ENCODE peak calls at places on chromosomes 1 and 21, in ten cellular contexts. One of them, this sample, is unnamed. For H3K27me3, the result is how much of the 10 kb centered on the place peaks cover.

GRCh38 chr1:232987741-232988140 is 37.3 kb downstream of the NTPCR start:
- DNase-seq in body of pancreas: no peak
- DNase-seq in fibroblast of lung: no peak
- DNase-seq in tibial artery: no peak
- DNase-seq in AG04450: no peak
- DNase-seq in GM06990: no peak
- DNase-seq in left ventricle myocardium inferior: no peak
- DNase-seq in HCT116: no peak
- DNase-seq in cardiac muscle cell: no peak
- DNase-seq in ovary: no peak
- DNase-seq in this sample: no peak

GRCh38 chr1:92857817-92858216 is 26.0 kb downstream of the RPL5 start:
- DNase-seq in ovary: no peak
- DNase-seq in body of pancreas: no peak
- DNase-seq in GM06990: no peak
- DNase-seq in left ventricle myocardium inferior: no peak
- DNase-seq in cardiac muscle cell: no peak
- DNase-seq in fibroblast of lung: no peak
- DNase-seq in AG04450: no peak
- DNase-seq in HCT116: no peak
- DNase-seq in tibial artery: no peak
- DNase-seq in this sample: no peak

GRCh38 chr1:225341642-225342041 is 86.2 kb downstream of the LBR start:
- DNase-seq in body of pancreas: no peak
- DNase-seq in AG04450: no peak
- DNase-seq in HCT116: no peak
- DNase-seq in GM06990: no peak
- DNase-seq in fibroblast of lung: no peak
- DNase-seq in ovary: no peak
- DNase-seq in cardiac muscle cell: no peak
- DNase-seq in left ventricle myocardium inferior: no peak
- DNase-seq in tibial artery: no peak
- DNase-seq in this sample: no peak

GRCh38 chr1:232629250-232630046 is 485 bp downstream of the SIPA1L2 start:
- DNase-seq in cardiac muscle cell: peak
- DNase-seq in body of pancreas: peak
- DNase-seq in GM06990: peak
- DNase-seq in HCT116: no peak
- DNase-seq in AG04450: no peak
- DNase-seq in left ventricle myocardium inferior: peak
- DNase-seq in ovary: peak
- DNase-seq in tibial artery: peak
- DNase-seq in fibroblast of lung: peak
- DNase-seq in this sample: no peak

GRCh38 chr1:22600071-22600816 is 36.2 kb upstream of the C1QA start:
- DNase-seq in body of pancreas: no peak
- DNase-seq in GM06990: no peak
- DNase-seq in cardiac muscle cell: no peak
- DNase-seq in left ventricle myocardium inferior: no peak
- DNase-seq in ovary: no peak
- DNase-seq in fibroblast of lung: no peak
- DNase-seq in HCT116: no peak
- DNase-seq in tibial artery: no peak
- DNase-seq in AG04450: no peak
- DNase-seq in this sample: no peak

GRCh38 chr1:165861911-165862310 is 34.5 kb downstream of the UCK2 start:
- DNase-seq in AG04450: no peak
- DNase-seq in tibial artery: no peak
- DNase-seq in GM06990: no peak
- DNase-seq in left ventricle myocardium inferior: no peak
- DNase-seq in HCT116: no peak
- DNase-seq in fibroblast of lung: no peak
- DNase-seq in ovary: no peak
- DNase-seq in body of pancreas: no peak
- DNase-seq in cardiac muscle cell: no peak
- DNase-seq in this sample: no peak

GRCh38 chr1:9481048-9481447 is 58.2 kb upstream of the SLC25A33 start:
- DNase-seq in GM06990: no peak
- DNase-seq in tibial artery: no peak
- DNase-seq in fibroblast of lung: no peak
- DNase-seq in ovary: no peak
- DNase-seq in AG04450: no peak
- DNase-seq in left ventricle myocardium inferior: no peak
- DNase-seq in body of pancreas: no peak
- DNase-seq in HCT116: no peak
- DNase-seq in cardiac muscle cell: no peak
- DNase-seq in this sample: no peak

GRCh38 chr1:43750083-43750482 is 42.7 kb downstream of the ST3GAL3 start:
- DNase-seq in HCT116: no peak
- DNase-seq in tibial artery: no peak
- DNase-seq in ovary: no peak
- DNase-seq in GM06990: no peak
- DNase-seq in fibroblast of lung: peak
- DNase-seq in cardiac muscle cell: no peak
- DNase-seq in left ventricle myocardium inferior: no peak
- DNase-seq in body of pancreas: no peak
- DNase-seq in AG04450: no peak
- DNase-seq in this sample: no peak

GRCh38 chr1:110150330-110151174 is at the start of gene SLC6A17:
- DNase-seq in HCT116: peak
- DNase-seq in fibroblast of lung: peak
- DNase-seq in tibial artery: peak
- DNase-seq in AG04450: no peak
- DNase-seq in body of pancreas: no peak
- DNase-seq in left ventricle myocardium inferior: no peak
- DNase-seq in GM06990: peak
- DNase-seq in ovary: no peak
- DNase-seq in cardiac muscle cell: peak
- DNase-seq in this sample: no peak

GRCh38 chr1:182771187-182771984 is 18.2 kb upstream of the NPL start:
- DNase-seq in AG04450: no peak
- DNase-seq in left ventricle myocardium inferior: no peak
- DNase-seq in HCT116: no peak
- DNase-seq in body of pancreas: no peak
- DNase-seq in ovary: no peak
- DNase-seq in tibial artery: no peak
- DNase-seq in cardiac muscle cell: no peak
- DNase-seq in GM06990: no peak
- DNase-seq in fibroblast of lung: no peak
- DNase-seq in this sample: no peak

GRCh38 chr1:84883286-84883685 is 9.7 kb downstream of the LPAR3 start:
- DNase-seq in left ventricle myocardium inferior: no peak
- DNase-seq in ovary: no peak
- DNase-seq in HCT116: no peak
- DNase-seq in fibroblast of lung: no peak
- DNase-seq in body of pancreas: no peak
- DNase-seq in GM06990: no peak
- DNase-seq in tibial artery: no peak
- DNase-seq in AG04450: peak
- DNase-seq in cardiac muscle cell: peak
- DNase-seq in this sample: no peak

GRCh38 chr1:85317580-85317979 is 41.1 kb upstream of the BCL10 start:
- DNase-seq in tibial artery: no peak
- DNase-seq in left ventricle myocardium inferior: no peak
- DNase-seq in ovary: no peak
- DNase-seq in fibroblast of lung: peak
- DNase-seq in body of pancreas: no peak
- DNase-seq in cardiac muscle cell: peak
- DNase-seq in GM06990: no peak
- DNase-seq in HCT116: no peak
- DNase-seq in AG04450: no peak
- DNase-seq in this sample: no peak

GRCh38 chr21:31446206-31446900 is 102.3 kb upstream of the TIAM1 start:
- DNase-seq in fibroblast of lung: no peak
- DNase-seq in body of pancreas: no peak
- DNase-seq in AG04450: no peak
- DNase-seq in GM06990: no peak
- DNase-seq in HCT116: no peak
- DNase-seq in cardiac muscle cell: no peak
- DNase-seq in ovary: no peak
- DNase-seq in tibial artery: no peak
- DNase-seq in left ventricle myocardium inferior: no peak
- DNase-seq in this sample: no peak

GRCh38 chr1:99544328-99544727 is 101.6 kb upstream of the PALMD start:
- DNase-seq in tibial artery: no peak
- DNase-seq in left ventricle myocardium inferior: no peak
- DNase-seq in HCT116: no peak
- DNase-seq in ovary: no peak
- DNase-seq in fibroblast of lung: peak
- DNase-seq in GM06990: no peak
- DNase-seq in body of pancreas: no peak
- DNase-seq in AG04450: peak
- DNase-seq in cardiac muscle cell: peak
- DNase-seq in this sample: no peak

GRCh38 chr1:49817681-49818080 is 206.1 kb downstream of the AGBL4 start:
- DNase-seq in fibroblast of lung: no peak
- DNase-seq in body of pancreas: no peak
- DNase-seq in HCT116: no peak
- DNase-seq in GM06990: no peak
- DNase-seq in AG04450: no peak
- DNase-seq in cardiac muscle cell: no peak
- DNase-seq in left ventricle myocardium inferior: no peak
- DNase-seq in tibial artery: no peak
- DNase-seq in ovary: no peak
- DNase-seq in this sample: no peak

GRCh38 chr1:116314305-116314919 is 58.6 kb upstream of the ATP1A1 start:
- DNase-seq in left ventricle myocardium inferior: peak
- DNase-seq in AG04450: no peak
- DNase-seq in HCT116: no peak
- DNase-seq in ovary: no peak
- DNase-seq in cardiac muscle cell: peak
- DNase-seq in GM06990: no peak
- DNase-seq in fibroblast of lung: peak
- DNase-seq in tibial artery: no peak
- DNase-seq in body of pancreas: peak
- DNase-seq in this sample: no peak

DNA sequence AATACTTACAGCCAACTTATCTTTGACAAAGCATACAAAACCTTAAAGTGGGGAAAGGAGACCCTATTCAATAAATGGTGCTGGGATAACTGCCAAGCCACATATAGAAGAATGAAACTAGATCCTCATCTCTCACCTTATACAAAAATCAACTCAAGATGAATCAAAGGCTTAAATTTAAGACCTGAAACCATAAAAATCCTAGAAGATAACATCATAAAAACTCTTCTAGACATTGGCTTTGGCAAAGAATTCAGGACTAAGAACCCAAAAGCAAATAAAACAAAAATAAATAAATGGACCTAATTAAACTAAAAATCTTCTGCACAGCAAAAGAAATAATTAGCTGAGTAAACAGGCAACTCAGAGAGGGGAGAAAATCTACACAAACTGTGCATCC is 335.6 kb upstream of the PBX1 start:
- DNase-seq in cardiac muscle cell: no peak
- DNase-seq in AG04450: no peak
- DNase-seq in fibroblast of lung: no peak
- DNase-seq in tibial artery: no peak
- DNase-seq in GM06990: no peak
- DNase-seq in left ventricle myocardium inferior: no peak
- DNase-seq in ovary: no peak
- DNase-seq in body of pancreas: no peak
- DNase-seq in HCT116: no peak
- DNase-seq in this sample: no peak
- H3K4me3 ChIP-seq in cardiac muscle cell: no peak
- H3K4me3 ChIP-seq in AG04450: no peak
- H3K4me3 ChIP-seq in fibroblast of lung: no peak
- H3K4me3 ChIP-seq in tibial artery: no peak
- H3K4me3 ChIP-seq in GM06990: no peak
- H3K4me3 ChIP-seq in left ventricle myocardium inferior: no peak
- H3K4me3 ChIP-seq in ovary: no peak
- H3K4me3 ChIP-seq in body of pancreas: no peak
- H3K4me3 ChIP-seq in HCT116: no peak
- H3K4me3 ChIP-seq in this sample: no peak

GRCh38 chr1:118445156-118445555 is 260.1 kb upstream of the SPAG17 start:
- DNase-seq in AG04450: no peak
- DNase-seq in HCT116: no peak
- DNase-seq in fibroblast of lung: no peak
- DNase-seq in cardiac muscle cell: no peak
- DNase-seq in ovary: no peak
- DNase-seq in GM06990: no peak
- DNase-seq in left ventricle myocardium inferior: no peak
- DNase-seq in body of pancreas: no peak
- DNase-seq in tibial artery: no peak
- DNase-seq in this sample: no peak
- H3K27me3 ChIP-seq in AG04450: under half
- H3K27me3 ChIP-seq in HCT116: under half
- H3K27me3 ChIP-seq in fibroblast of lung: under half
- H3K27me3 ChIP-seq in cardiac muscle cell: under half
- H3K27me3 ChIP-seq in ovary: under half
- H3K27me3 ChIP-seq in GM06990: under half
- H3K27me3 ChIP-seq in left ventricle myocardium inferior: under half
- H3K27me3 ChIP-seq in body of pancreas: under half
- H3K27me3 ChIP-seq in tibial artery: under half
- H3K27me3 ChIP-seq in this sample: under half

GRCh38 chr1:155008015-155008941 is 5.7 kb downstream of the ZBTB7B start:
- DNase-seq in GM06990: no peak
- DNase-seq in ovary: no peak
- DNase-seq in cardiac muscle cell: no peak
- DNase-seq in AG04450: no peak
- DNase-seq in left ventricle myocardium inferior: peak
- DNase-seq in tibial artery: no peak
- DNase-seq in fibroblast of lung: no peak
- DNase-seq in HCT116: no peak
- DNase-seq in body of pancreas: no peak
- DNase-seq in this sample: no peak
- H3K4me3 ChIP-seq in GM06990: no peak
- H3K4me3 ChIP-seq in ovary: no peak
- H3K4me3 ChIP-seq in cardiac muscle cell: no peak
- H3K4me3 ChIP-seq in AG04450: no peak
- H3K4me3 ChIP-seq in left ventricle myocardium inferior: peak
- H3K4me3 ChIP-seq in tibial artery: peak
- H3K4me3 ChIP-seq in fibroblast of lung: no peak
- H3K4me3 ChIP-seq in HCT116: no peak
- H3K4me3 ChIP-seq in body of pancreas: no peak
- H3K4me3 ChIP-seq in this sample: no peak

DNA sequence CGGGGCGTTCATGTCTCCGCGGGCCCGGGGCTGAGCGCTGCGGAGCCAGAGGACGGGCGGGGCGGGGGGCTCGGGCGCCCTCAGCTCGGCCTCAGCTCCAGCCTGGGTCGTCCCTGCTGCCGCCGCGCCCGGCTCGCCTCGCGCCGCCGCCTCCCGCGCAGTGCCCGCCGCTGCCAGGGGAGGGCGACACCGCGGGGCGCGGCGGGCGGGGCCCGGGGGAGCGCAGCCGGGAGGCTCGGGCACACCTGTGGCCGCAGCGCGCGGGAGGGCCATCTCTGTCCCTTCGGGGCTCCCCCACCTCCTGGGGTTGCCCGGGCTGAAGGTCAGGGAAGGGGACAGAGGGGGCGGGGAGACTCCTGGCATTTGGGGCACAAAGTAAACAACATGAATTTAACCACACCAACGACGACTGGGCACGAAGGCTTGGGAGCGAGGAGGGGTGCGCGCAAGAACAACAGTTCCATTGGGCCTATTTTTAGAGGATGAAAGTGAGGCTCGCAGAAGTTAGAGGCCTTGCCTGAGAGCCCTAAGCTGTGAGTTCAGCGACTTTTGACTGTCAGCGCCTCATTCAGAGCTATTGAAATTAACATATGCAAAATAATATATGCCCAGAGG is at the start of gene FAM131C:
- DNase-seq in fibroblast of lung: no peak
- DNase-seq in GM06990: peak
- DNase-seq in body of pancreas: peak
- DNase-seq in AG04450: no peak
- DNase-seq in cardiac muscle cell: no peak
- DNase-seq in left ventricle myocardium inferior: no peak
- DNase-seq in tibial artery: no peak
- DNase-seq in HCT116: no peak
- DNase-seq in ovary: peak
- DNase-seq in this sample: peak
- H3K27me3 ChIP-seq in fibroblast of lung: under half
- H3K27me3 ChIP-seq in GM06990: under half
- H3K27me3 ChIP-seq in body of pancreas: under half
- H3K27me3 ChIP-seq in AG04450: under half
- H3K27me3 ChIP-seq in cardiac muscle cell: under half
- H3K27me3 ChIP-seq in left ventricle myocardium inferior: under half
- H3K27me3 ChIP-seq in tibial artery: under half
- H3K27me3 ChIP-seq in HCT116: under half
- H3K27me3 ChIP-seq in ovary: under half
- H3K27me3 ChIP-seq in this sample: under half